ENCODE peak calls at places on chromosomes 4 and X, in eight cellular contexts. B, P, R, T, S, J, C and Y are unnamed samples.

GRCh38 chr4:118773082-118773792 is 62.7 kb downstream of the SEC24D start:
- DNase-seq in R (no peak), J (no peak), S (no peak), T (no peak), B (no peak), C (no peak), P (no peak), Y (no peak)

GRCh38 chr4:15354790-15355418 is 72.9 kb upstream of the C1QTNF7 start:
- DNase-seq in P (no peak), S (no peak), T (no peak), B (no peak), J (no peak), C (no peak), R (no peak), Y (no peak)

GRCh38 chr4:23747131-23747752 is 142.6 kb downstream of the PPARGC1A start:
- DNase-seq in J (no peak), T (no peak), P (no peak), C (no peak), R (no peak), B (no peak), S (no peak), Y (no peak)

GRCh38 chrX:155864655-155865054 is 16.5 kb upstream of the VAMP7 start:
- DNase-seq in J (peak; percentile 36), P (peak; percentile 4), T (no peak), R (no peak), S (no peak), C (no peak), B (no peak), Y (no peak)

GRCh38 chrX:68938244-68939004 is 109.6 kb downstream of the EFNB1 start:
- DNase-seq in B (no peak), J (no peak), C (no peak), R (no peak), T (no peak), P (no peak), S (no peak), Y (no peak)

GRCh38 chr4:128328106-128328505 is 40.5 kb upstream of the PGRMC2 start:
- DNase-seq in B (no peak), T (no peak), J (no peak), P (no peak), C (no peak), R (no peak), S (no peak), Y (no peak)

GRCh38 chr4:31059753-31060522 is 339.8 kb downstream of the PCDH7 start:
- DNase-seq in R (no peak), C (no peak), T (no peak), S (no peak), J (no peak), B (no peak), P (no peak), Y (peak; percentile 78)

GRCh38 chrX:134365923-134366322 is 94.0 kb upstream of the HPRT1 start:
- DNase-seq in R (no peak), T (no peak), C (no peak), S (no peak), J (no peak), P (no peak), B (no peak), Y (no peak)

GRCh38 chr4:21885241-21885640 is 63.3 kb downstream of the KCNIP4 start:
- DNase-seq in J (no peak), B (no peak), P (no peak), R (no peak), S (no peak), C (no peak), T (no peak), Y (no peak)

GRCh38 chrX:3697701-3698279 is 15.7 kb downstream of the PRKX start:
- DNase-seq in J (no peak), P (peak; percentile 58), T (peak; percentile 44), B (peak; percentile 96), S (no peak), R (no peak), C (no peak), Y (peak; percentile 73)

GRCh38 chr4:78845469-78845868 is 69.3 kb downstream of the BMP2K start:
- DNase-seq in C (no peak), R (peak; percentile 12), T (no peak), B (no peak), P (peak; percentile 5), J (no peak), S (no peak), Y (no peak)

GRCh38 chr4:73615613-73616012 is 4.6 kb downstream of the RASSF6 start:
- DNase-seq in C (no peak), B (no peak), J (no peak), R (no peak), P (peak; percentile 86), T (no peak), S (no peak), Y (peak; percentile 52)

GRCh38 chr4:150126201-150126879 is 48.1 kb downstream of the DCLK2 start:
- DNase-seq in C (peak; percentile 26), R (peak; percentile 36), T (no peak), S (no peak), J (no peak), B (no peak), P (no peak), Y (no peak)

GRCh38 chr4:166087569-166087968 is 214.5 kb downstream of the TLL1 start:
- DNase-seq in B (no peak), T (no peak), S (no peak), C (no peak), J (no peak), R (no peak), P (no peak), Y (no peak)

GRCh38 chr4:76002176-76002575 is 5.1 kb downstream of the CXCL9 start:
- DNase-seq in C (no peak), J (no peak), P (no peak), S (no peak), R (no peak), T (no peak), B (no peak), Y (peak; percentile 30)

GRCh38 chr4:2166253-2166652 is 75.7 kb downstream of the HAUS3 start:
- DNase-seq in B (no peak), C (no peak), S (no peak), R (no peak), T (no peak), J (peak; percentile 36), P (no peak), Y (no peak)

GRCh38 chr4:149344436-149344835 is 471.2 kb downstream of the IQCM start:
- DNase-seq in C (peak; percentile 3), S (no peak), B (no peak), T (no peak), P (no peak), R (no peak), J (no peak), Y (no peak)

GRCh38 chr4:164700471-164700870 is 53.5 kb upstream of the SMIM31 start:
- DNase-seq in B (no peak), S (no peak), J (peak; percentile 6), C (no peak), R (peak; percentile 3), T (no peak), P (peak; percentile 26), Y (peak; percentile 15)

GRCh38 chrX:1491851-1492349 is 39.2 kb upstream of the ASMTL start:
- DNase-seq in T (no peak), R (peak; percentile 85), P (peak; percentile 1), J (peak; percentile 36), C (no peak), B (no peak), S (no peak), Y (no peak)

GRCh38 chrX:24777660-24778059 is 83.9 kb downstream of the POLA1 start:
- DNase-seq in C (no peak), P (no peak), J (no peak), R (peak; percentile 37), B (no peak), S (no peak), T (no peak), Y (no peak)

GRCh38 chrX:39402158-39402557 is 600.9 kb downstream of the MID1IP1 start:
- DNase-seq in T (no peak), B (no peak), C (no peak), J (no peak), R (no peak), S (no peak), P (no peak), Y (no peak)

GRCh38 chr4:92615049-92615448 is 311.3 kb downstream of the GRID2 start:
- DNase-seq in S (no peak), R (no peak), J (no peak), P (no peak), C (no peak), B (no peak), T (no peak), Y (no peak)

GRCh38 chr4:183728223-183729068 is 69.4 kb downstream of the TRAPPC11 start:
- DNase-seq in C (no peak), P (no peak), T (no peak), B (no peak), J (no peak), R (no peak), S (no peak), Y (no peak)